ENCODE peak calls at places on chromosomes 5 and 9, in seven cellular contexts. K, V, N, U, R, X and T are unnamed samples.
A peak's percentile ranks its signal among the peaks of the same experiment; 100 is the strongest.

GRCh38 chr5:10289353-10289752 is 18.3 kb downstream of the CMBL start:
- DNase-seq in K (peak; percentile 45), V (peak; percentile 77), N (no peak), U (peak; percentile 2), R (no peak), X (no peak), T (peak; percentile 72)

GRCh38 chr5:949275-949543 is 56.5 kb downstream of the TRIP13 start:
- DNase-seq in K (no peak), V (no peak), N (no peak), U (no peak), R (no peak), X (no peak), T (no peak)

GRCh38 chr5:158246661-158247060 is 387.7 kb upstream of the CLINT1 start:
- DNase-seq in K (no peak), V (peak; percentile 15), N (no peak), U (no peak), R (no peak), X (no peak), T (no peak)

GRCh38 chr5:128537306-128537998 is 593 bp downstream of the FBN2 start:
- DNase-seq in K (peak; percentile 59), V (peak; percentile 35), N (no peak), U (no peak), R (peak; percentile 85), X (peak; percentile 89), T (no peak)

GRCh38 chr5:34005211-34005610 is 2.6 kb downstream of the AMACR start:
- DNase-seq in K (no peak), V (no peak), N (no peak), U (no peak), R (no peak), X (no peak), T (no peak)

GRCh38 chr9:137077010-137077747 is at the start of gene UAP1L1:
- DNase-seq in K (peak; percentile 91), V (peak; percentile 46), N (peak; percentile 68), U (peak; percentile 84), R (peak; percentile 74), X (peak; percentile 95), T (peak; percentile 74)

GRCh38 chr5:169758886-169759285 is 121.8 kb downstream of the DOCK2 start:
- DNase-seq in K (no peak), V (no peak), N (no peak), U (no peak), R (no peak), X (no peak), T (no peak)

GRCh38 chr9:73444821-73445220 is 293.2 kb downstream of the ANXA1 start:
- DNase-seq in K (no peak), V (no peak), N (no peak), U (no peak), R (no peak), X (no peak), T (no peak)

GRCh38 chr5:36575367-36575781 is 31.0 kb upstream of the SLC1A3 start:
- DNase-seq in K (no peak), V (no peak), N (no peak), U (no peak), R (no peak), X (peak; percentile 29), T (no peak)

GRCh38 chr5:119816055-119816454 is 186.7 kb downstream of the FAM170A start:
- DNase-seq in K (no peak), V (no peak), N (no peak), U (no peak), R (no peak), X (no peak), T (no peak)

GRCh38 chr9:136045595-136046554 is 49.2 kb downstream of the NACC2 start:
- DNase-seq in K (peak; percentile 61), V (no peak), N (no peak), U (no peak), R (peak; percentile 40), X (peak; percentile 77), T (peak; percentile 47)

GRCh38 chr9:86926130-86926529 is 21.2 kb downstream of the GAS1 start:
- DNase-seq in K (no peak), V (no peak), N (no peak), U (no peak), R (no peak), X (peak; percentile 42), T (no peak)

GRCh38 chr9:15249042-15249818 is 57.8 kb downstream of the TTC39B start:
- DNase-seq in K (no peak), V (no peak), N (no peak), U (no peak), R (peak; percentile 84), X (peak; percentile 89), T (no peak)

GRCh38 chr9:113137196-113138168 is 13.3 kb upstream of the SLC31A2 start:
- DNase-seq in K (no peak), V (no peak), N (no peak), U (no peak), R (no peak), X (no peak), T (no peak)

GRCh38 chr9:113875917-113876805 is at the start of gene ZNF618:
- DNase-seq in K (peak; percentile 70), V (peak; percentile 29), N (peak; percentile 52), U (peak; percentile 65), R (peak; percentile 75), X (peak; percentile 97), T (peak; percentile 53)

GRCh38 chr9:99167694-99168093 is 54.0 kb downstream of the ALG2 start:
- DNase-seq in K (no peak), V (no peak), N (no peak), U (no peak), R (no peak), X (no peak), T (no peak)

GRCh38 chr5:160542281-160542680 is 120.6 kb downstream of the PTTG1 start:
- DNase-seq in K (no peak), V (no peak), N (no peak), U (no peak), R (peak; percentile 19), X (no peak), T (no peak)

GRCh38 chr9:131076347-131077195 is 19.8 kb upstream of the AIF1L start:
- DNase-seq in K (no peak), V (no peak), N (no peak), U (no peak), R (no peak), X (peak; percentile 39), T (no peak)

GRCh38 chr5:130035388-130035787 is 131.1 kb downstream of the CHSY3 start:
- DNase-seq in K (no peak), V (no peak), N (no peak), U (no peak), R (no peak), X (no peak), T (no peak)

GRCh38 chr5:149071216-149071615 is 8.4 kb upstream of the SH3TC2 start:
- DNase-seq in K (no peak), V (no peak), N (no peak), U (no peak), R (no peak), X (no peak), T (no peak)

GRCh38 chr5:57650360-57651069 is 167.9 kb upstream of the ACTBL2 start:
- DNase-seq in K (no peak), V (peak; percentile 3), N (no peak), U (no peak), R (peak; percentile 85), X (no peak), T (no peak)

GRCh38 chr9:114592356-114592755 is 4.8 kb downstream of the ATP6V1G1 start:
- DNase-seq in K (no peak), V (no peak), N (peak; percentile 78), U (peak; percentile 82), R (no peak), X (peak; percentile 87), T (peak; percentile 84)

GRCh38 chr5:54792611-54793404 is 192.6 kb downstream of the ESM1 start:
- DNase-seq in K (no peak), V (no peak), N (no peak), U (no peak), R (no peak), X (no peak), T (no peak)

GRCh38 chr5:38339446-38339845 is 81.1 kb downstream of the EGFLAM start:
- DNase-seq in K (no peak), V (no peak), N (no peak), U (no peak), R (peak; percentile 70), X (no peak), T (no peak)

GRCh38 chr5:179143446-179143845 is 83.3 kb downstream of the ZNF354C start:
- DNase-seq in K (no peak), V (no peak), N (no peak), U (no peak), R (peak; percentile 77), X (no peak), T (no peak)

GRCh38 chr5:66307647-66308257 is 163.7 kb downstream of the SREK1 start:
- DNase-seq in K (no peak), V (peak; percentile 62), N (no peak), U (no peak), R (no peak), X (peak; percentile 75), T (no peak)

GRCh38 chr9:14383815-14384214 is 69.9 kb upstream of the NFIB start:
- DNase-seq in K (no peak), V (no peak), N (no peak), U (no peak), R (no peak), X (no peak), T (no peak)

GRCh38 chr9:90290716-90291485 is 351.7 kb downstream of the DIRAS2 start:
- DNase-seq in K (no peak), V (no peak), N (no peak), U (no peak), R (no peak), X (no peak), T (no peak)

GRCh38 chr9:132036521-132036920 is 43.1 kb downstream of the MED27 start:
- DNase-seq in K (no peak), V (no peak), N (no peak), U (no peak), R (no peak), X (no peak), T (no peak)

GRCh38 chr5:75729321-75729720 is 12.1 kb upstream of the POC5 start:
- DNase-seq in K (no peak), V (no peak), N (no peak), U (no peak), R (no peak), X (no peak), T (no peak)

GRCh38 chr5:181059297-181060230 is 19.5 kb downstream of the BTNL9 start:
- DNase-seq in K (no peak), V (no peak), N (no peak), U (no peak), R (peak; percentile 77), X (peak; percentile 69), T (no peak)

GRCh38 chr9:130884542-130885421 is 11.8 kb downstream of the QRFP start:
- DNase-seq in K (no peak), V (no peak), N (no peak), U (no peak), R (peak; percentile 42), X (peak; percentile 76), T (no peak)